ENCODE peak calls at places on chromosomes 7 and 10, in seven cellular contexts. Q is HepG2, R is SK-N-SH, O is A549, K is GM12878, C is H1, W is K562. U is an unnamed sample.

GRCh38 chr7:24932389-24932788 is 47.6 kb downstream of the OSBPL3 start:
- DNase-seq in Q (no peak), R (no peak), O (no peak), K (no peak), C (no peak), W (no peak), U (no peak)

GRCh38 chr7:6430271-6430940 is 17.3 kb downstream of the DAGLB start:
- DNase-seq in Q (no peak), R (peak; percentile 67), O (no peak), K (no peak), C (no peak), W (peak; percentile 53), U (peak; percentile 80)

GRCh38 chr10:98667081-98667480 is 220.3 kb upstream of the HPS1 start:
- DNase-seq in Q (no peak), R (no peak), O (no peak), K (no peak), C (no peak), W (no peak), U (no peak)

GRCh38 chr7:38369816-38370493 is 96.5 kb upstream of the TARP start:
- DNase-seq in Q (peak; percentile 33), R (peak; percentile 74), O (peak; percentile 90), K (no peak), C (peak; percentile 93), W (peak; percentile 63), U (peak; percentile 85)

GRCh38 chr7:37971491-37971890 is 51.1 kb downstream of the EPDR1 start:
- DNase-seq in Q (no peak), R (no peak), O (no peak), K (no peak), C (no peak), W (no peak), U (no peak)

GRCh38 chr7:105800442-105800841 is 76.0 kb downstream of the ATXN7L1 start:
- DNase-seq in Q (no peak), R (no peak), O (no peak), K (peak; percentile 26), C (no peak), W (no peak), U (peak; percentile 44)

GRCh38 chr10:45181483-45181882 is 133.9 kb downstream of the OR13A1 start:
- DNase-seq in Q (no peak), R (no peak), O (no peak), K (no peak), C (no peak), W (no peak), U (peak; percentile 24)

GRCh38 chr7:17486835-17487234 is 188.4 kb downstream of the AHR start:
- DNase-seq in Q (peak; percentile 48), R (no peak), O (no peak), K (no peak), C (no peak), W (no peak), U (no peak)

GRCh38 chr7:2164156-2164555 is 68.6 kb downstream of the MAD1L1 start:
- DNase-seq in Q (no peak), R (peak; percentile 40), O (no peak), K (no peak), C (no peak), W (no peak), U (peak; percentile 10)

GRCh38 chr7:1883834-1884582 is 213.9 kb downstream of the ELFN1 start:
- DNase-seq in Q (no peak), R (no peak), O (peak; percentile 13), K (no peak), C (peak; percentile 79), W (peak; percentile 49), U (no peak)

GRCh38 chr10:124552877-124553276 is 91.3 kb downstream of the LHPP start:
- DNase-seq in Q (no peak), R (no peak), O (no peak), K (no peak), C (no peak), W (no peak), U (no peak)

GRCh38 chr7:44402401-44403096 is 77.2 kb upstream of the CAMK2B start:
- DNase-seq in Q (no peak), R (no peak), O (no peak), K (no peak), C (no peak), W (no peak), U (no peak)

GRCh38 chr7:94127026-94127425 is 122.9 kb upstream of the BET1 start:
- DNase-seq in Q (no peak), R (no peak), O (no peak), K (no peak), C (no peak), W (no peak), U (peak; percentile 37)

GRCh38 chr7:112422842-112423496 is 27.3 kb upstream of the IFRD1 start:
- DNase-seq in Q (peak; percentile 89), R (no peak), O (peak; percentile 90), K (no peak), C (peak; percentile 63), W (peak; percentile 90), U (peak; percentile 81)

GRCh38 chr7:131899271-131900030 is 343.0 kb upstream of the PODXL start:
- DNase-seq in Q (no peak), R (no peak), O (no peak), K (no peak), C (no peak), W (no peak), U (no peak)

GRCh38 chr7:140541513-140542192 is 62.3 kb upstream of the MKRN1 start:
- DNase-seq in Q (peak; percentile 70), R (peak; percentile 61), O (peak; percentile 91), K (no peak), C (peak; percentile 74), W (no peak), U (peak; percentile 96)

GRCh38 chr7:45118292-45118691 is 6.8 kb upstream of the TBRG4 start:
- DNase-seq in Q (no peak), R (no peak), O (no peak), K (no peak), C (no peak), W (no peak), U (no peak)

GRCh38 chr10:48461623-48462481 is 143.0 kb downstream of the ARHGAP22 start:
- DNase-seq in Q (no peak), R (no peak), O (no peak), K (no peak), C (no peak), W (no peak), U (no peak)

GRCh38 chr10:60611291-60611747 is 167.0 kb upstream of the CDK1 start:
- DNase-seq in Q (peak; percentile 15), R (no peak), O (peak; percentile 21), K (no peak), C (no peak), W (peak; percentile 7), U (peak; percentile 71)

GRCh38 chr10:14594878-14595525 is 179.7 kb downstream of the FAM107B start:
- DNase-seq in Q (no peak), R (no peak), O (no peak), K (no peak), C (no peak), W (no peak), U (no peak)

GRCh38 chr7:122597277-122597676 is 101.6 kb downstream of the RNF133 start:
- DNase-seq in Q (no peak), R (no peak), O (no peak), K (no peak), C (no peak), W (no peak), U (no peak)

GRCh38 chr10:72353963-72354355 is 760 bp downstream of the DNAJB12 start:
- DNase-seq in Q (no peak), R (peak; percentile 67), O (no peak), K (no peak), C (no peak), W (peak; percentile 58), U (peak; percentile 15)

GRCh38 chr7:1569016-1569415 is 816 bp downstream of the PSMG3 start:
- DNase-seq in Q (no peak), R (peak; percentile 48), O (peak; percentile 74), K (no peak), C (no peak), W (peak; percentile 49), U (peak; percentile 41)

GRCh38 chr10:34323197-34323596 is 491.9 kb downstream of the PARD3 start:
- DNase-seq in Q (no peak), R (no peak), O (no peak), K (no peak), C (no peak), W (no peak), U (peak; percentile 50)

GRCh38 chr10:80158598-80159127 is 26.1 kb downstream of the PLAC9 start:
- DNase-seq in Q (no peak), R (peak; percentile 62), O (peak; percentile 81), K (no peak), C (no peak), W (peak; percentile 75), U (peak; percentile 99)

GRCh38 chr7:49643321-49643720 is 130.1 kb upstream of the VWC2 start:
- DNase-seq in Q (no peak), R (no peak), O (no peak), K (no peak), C (no peak), W (no peak), U (no peak)

GRCh38 chr10:93208717-93209464 is 135.2 kb downstream of the CYP26A1 start:
- DNase-seq in Q (no peak), R (no peak), O (peak; percentile 62), K (no peak), C (no peak), W (no peak), U (peak; percentile 6)
- TF ChIP-seq RFX5 in Q (no peak), R (no peak), O (no peak), K (no peak), C (no peak), W (no peak), U (no peak)

DNA sequence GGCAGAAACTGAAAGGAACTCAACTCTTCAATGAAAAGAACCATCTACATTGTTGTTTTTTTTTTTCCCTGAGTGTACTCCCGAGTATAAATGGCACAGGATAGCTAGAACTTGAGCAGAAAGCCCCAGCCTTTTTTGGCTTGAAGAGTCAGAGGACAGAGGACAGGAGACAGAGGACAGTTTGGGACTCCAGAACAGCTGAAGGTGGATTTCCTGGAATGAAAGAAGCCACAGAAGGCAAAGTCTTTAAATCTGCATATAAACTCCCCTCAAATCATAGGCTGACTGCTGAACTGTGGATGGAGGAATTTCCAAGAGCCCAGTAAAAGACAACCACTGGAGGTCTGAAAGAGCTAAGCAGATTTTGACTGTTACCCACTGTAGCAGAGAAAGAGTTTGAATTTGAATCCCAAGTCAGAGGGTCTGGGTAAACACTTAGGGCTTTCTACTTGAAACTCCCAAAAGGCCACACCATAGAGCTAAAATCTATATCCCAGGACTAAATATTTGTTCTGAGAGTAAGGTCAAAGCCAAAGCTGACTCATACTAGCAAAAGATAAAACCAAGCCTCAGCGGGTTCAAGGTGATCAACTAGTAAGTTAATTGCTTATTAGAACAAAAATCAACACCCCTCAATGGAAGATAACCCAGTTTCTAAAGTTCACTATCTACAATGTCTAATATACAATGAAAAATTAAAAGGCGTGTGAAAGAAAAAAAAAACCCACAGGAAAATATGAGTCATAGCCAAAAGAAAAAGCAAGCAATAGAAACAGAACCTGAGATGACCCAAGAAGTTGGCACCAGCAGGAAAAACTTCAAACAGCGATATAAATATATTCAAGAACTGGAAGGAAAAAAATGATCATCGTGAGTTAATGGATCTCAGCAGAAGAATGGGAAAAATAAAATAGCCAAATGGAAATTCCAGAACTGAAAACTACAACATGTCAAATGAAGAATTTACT is 1.8 kb upstream of the OPN1SW start:
- DNase-seq in Q (peak; percentile 45), R (no peak), O (no peak), K (no peak), C (no peak), W (peak; percentile 26), U (peak; percentile 22)
- TF ChIP-seq RFX5 in Q (no peak), R (no peak), O (no peak), K (no peak), C (no peak), W (no peak), U (no peak)

GRCh38 chr10:27998954-27999275 is at the start of gene ODAD2:
- DNase-seq in Q (no peak), R (no peak), O (no peak), K (no peak), C (no peak), W (no peak), U (no peak)
- TF ChIP-seq RFX5 in Q (no peak), R (no peak), O (no peak), K (no peak), C (no peak), W (no peak), U (no peak)

GRCh38 chr7:79149831-79150230 is 303.6 kb downstream of the MAGI2 start:
- DNase-seq in Q (no peak), R (no peak), O (no peak), K (no peak), C (no peak), W (no peak), U (no peak)
- TF ChIP-seq RFX5 in Q (no peak), R (no peak), O (no peak), K (no peak), C (no peak), W (no peak), U (no peak)